ENCODE peak calls at places on chromosomes 3 and 15, in five cellular contexts. Y, T, O, X and M are unnamed samples.

GRCh38 chr3:65713016-65713415 is 325.7 kb downstream of the MAGI1 start:
- DNase-seq in Y (no peak), T (no peak), O (no peak), X (no peak), M (peak; percentile 49)

GRCh38 chr3:118987466-118987865 is 47.2 kb downstream of the IGSF11 start:
- DNase-seq in Y (no peak), T (no peak), O (no peak), X (no peak), M (no peak)

GRCh38 chr15:71784719-71785118 is 25.6 kb upstream of the NR2E3 start:
- DNase-seq in Y (no peak), T (no peak), O (no peak), X (no peak), M (no peak)

GRCh38 chr3:125078961-125079674 is 23.3 kb upstream of the HEG1 start:
- DNase-seq in Y (no peak), T (no peak), O (no peak), X (no peak), M (no peak)

GRCh38 chr3:99846472-99846871 is 28.8 kb downstream of the CMSS1 start:
- DNase-seq in Y (no peak), T (peak; percentile 46), O (no peak), X (no peak), M (no peak)

GRCh38 chr3:101200461-101200860 is 119.9 kb downstream of the IMPG2 start:
- DNase-seq in Y (no peak), T (no peak), O (no peak), X (no peak), M (no peak)

GRCh38 chr3:53495091-53495517 is 693 bp downstream of the CACNA1D start:
- DNase-seq in Y (no peak), T (no peak), O (no peak), X (no peak), M (no peak)

GRCh38 chr3:73542127-73542526 is 82.6 kb downstream of the PDZRN3 start:
- DNase-seq in Y (no peak), T (no peak), O (no peak), X (no peak), M (no peak)

GRCh38 chr3:179348325-179349013 is 960 bp downstream of the MFN1 start:
- DNase-seq in Y (no peak), T (peak; percentile 7), O (no peak), X (peak; percentile 80), M (no peak)

GRCh38 chr15:90413411-90414379 is 25.7 kb downstream of the IQGAP1 start:
- DNase-seq in Y (no peak), T (no peak), O (no peak), X (no peak), M (peak; percentile 46)

GRCh38 chr3:156723182-156723619 is 48.8 kb downstream of the TIPARP start:
- DNase-seq in Y (no peak), T (no peak), O (no peak), X (no peak), M (no peak)
- TF ChIP-seq SUZ12 in Y (no peak), T (no peak), O (no peak), X (no peak), M (no peak)

GRCh38 chr15:33621156-33621555 is 310.4 kb downstream of the RYR3 start:
- DNase-seq in Y (no peak), T (no peak), O (no peak), X (no peak), M (no peak)

GRCh38 chr15:33618300-33618699 is 307.5 kb downstream of the RYR3 start:
- DNase-seq in Y (no peak), T (no peak), O (no peak), X (no peak), M (no peak)

GRCh38 chr15:33623010-33623409 is 312.2 kb downstream of the RYR3 start:
- DNase-seq in Y (no peak), T (no peak), O (no peak), X (no peak), M (no peak)
- TF ChIP-seq SUZ12 in Y (no peak), T (no peak), O (no peak), X (no peak), M (no peak)

DNA sequence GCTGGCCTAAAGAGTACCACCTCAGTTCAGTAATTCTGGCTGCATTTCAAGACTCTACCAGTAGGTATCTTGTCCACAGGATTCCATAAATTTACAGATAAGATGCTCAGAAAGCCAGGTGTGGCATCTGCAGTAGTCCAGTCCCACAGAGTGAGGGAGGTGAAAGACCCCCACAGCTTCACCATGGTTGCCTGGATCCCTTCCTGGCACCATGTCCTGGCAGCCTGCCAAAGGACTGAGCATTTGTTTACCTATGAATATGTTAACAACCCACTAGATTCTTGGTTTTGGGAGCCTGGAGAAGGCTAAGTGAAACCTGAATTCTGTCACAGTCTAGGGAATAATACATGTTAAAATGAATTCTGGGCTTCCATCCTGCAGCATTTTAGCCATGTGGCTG is 14.9 kb downstream of the CHST2 start:
- DNase-seq in Y (no peak), T (no peak), O (no peak), X (no peak), M (peak; percentile 46)
- TF ChIP-seq SUZ12 in Y (no peak), T (no peak), O (no peak), X (no peak), M (no peak)

GRCh38 chr3:15284121-15284889 is 48.1 kb downstream of the SH3BP5 start:
- DNase-seq in Y (no peak), T (no peak), O (no peak), X (no peak), M (no peak)

GRCh38 chr3:15283702-15284101 is 48.7 kb downstream of the SH3BP5 start:
- DNase-seq in Y (no peak), T (no peak), O (no peak), X (no peak), M (no peak)

GRCh38 chr3:15287565-15288330 is 44.6 kb downstream of the SH3BP5 start:
- DNase-seq in Y (no peak), T (no peak), O (no peak), X (no peak), M (no peak)

GRCh38 chr3:15288331-15288726 is 44.1 kb downstream of the SH3BP5 start:
- DNase-seq in Y (no peak), T (no peak), O (no peak), X (no peak), M (no peak)

DNA sequence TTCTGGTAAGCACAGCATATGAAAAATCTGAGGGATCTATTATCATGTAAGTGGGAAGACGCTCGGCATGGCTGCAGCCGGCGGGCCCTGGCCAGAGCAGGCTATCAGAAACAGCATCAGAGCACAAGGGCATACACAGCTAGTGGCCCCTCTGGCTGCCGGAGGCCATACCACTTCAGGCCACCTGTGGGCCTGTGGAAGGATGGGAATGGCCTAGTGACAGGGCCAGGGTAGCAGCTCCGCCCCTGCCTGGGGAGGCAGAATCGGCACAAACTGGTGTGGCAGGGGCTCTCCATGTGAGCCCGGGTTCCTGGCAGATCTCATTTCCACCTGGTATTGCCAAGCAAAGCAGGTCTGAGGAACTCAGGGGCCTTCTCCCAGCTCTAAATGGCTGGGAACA is 46.4 kb downstream of the SH3BP5 start:
- DNase-seq in Y (no peak), T (no peak), O (no peak), X (no peak), M (no peak)
- TF ChIP-seq SUZ12 in Y (no peak), T (no peak), O (no peak), X (no peak), M (no peak)

DNA sequence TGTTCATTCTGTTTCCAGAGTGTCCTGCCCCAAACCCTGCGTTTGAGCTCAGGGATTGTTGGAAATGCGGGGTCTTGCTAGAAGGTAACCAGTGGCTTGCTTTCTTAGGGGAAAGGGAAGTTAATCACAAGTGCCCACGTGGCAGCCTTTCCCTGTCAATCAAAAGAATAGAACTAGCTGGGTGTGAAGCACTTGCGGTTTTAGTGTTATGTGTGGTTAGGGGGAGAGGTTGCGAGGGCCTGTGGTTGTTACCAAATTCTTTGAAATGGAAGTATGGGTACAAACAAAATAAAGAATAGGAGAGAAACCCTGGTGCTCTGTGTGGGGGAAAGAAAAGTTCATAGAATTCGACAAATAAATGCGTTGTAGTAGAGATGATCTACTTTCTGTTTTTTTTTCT is 67.6 kb downstream of the FNDC3B start:
- DNase-seq in Y (no peak), T (no peak), O (no peak), X (peak; percentile 70), M (no peak)
- TF ChIP-seq SUZ12 in Y (no peak), T (no peak), O (no peak), X (no peak), M (no peak)

GRCh38 chr15:96121521-96121920 is 209.0 kb upstream of the NR2F2 start:
- DNase-seq in Y (no peak), T (no peak), O (no peak), X (no peak), M (no peak)

GRCh38 chr15:96119734-96120133 is 210.8 kb upstream of the NR2F2 start:
- DNase-seq in Y (no peak), T (no peak), O (no peak), X (no peak), M (no peak)

GRCh38 chr15:96123028-96123400 is 207.5 kb upstream of the NR2F2 start:
- DNase-seq in Y (no peak), T (peak; percentile 68), O (no peak), X (no peak), M (no peak)

GRCh38 chr15:96122077-96123027 is 208.1 kb upstream of the NR2F2 start:
- DNase-seq in Y (no peak), T (peak; percentile 7), O (no peak), X (no peak), M (no peak)

DNA sequence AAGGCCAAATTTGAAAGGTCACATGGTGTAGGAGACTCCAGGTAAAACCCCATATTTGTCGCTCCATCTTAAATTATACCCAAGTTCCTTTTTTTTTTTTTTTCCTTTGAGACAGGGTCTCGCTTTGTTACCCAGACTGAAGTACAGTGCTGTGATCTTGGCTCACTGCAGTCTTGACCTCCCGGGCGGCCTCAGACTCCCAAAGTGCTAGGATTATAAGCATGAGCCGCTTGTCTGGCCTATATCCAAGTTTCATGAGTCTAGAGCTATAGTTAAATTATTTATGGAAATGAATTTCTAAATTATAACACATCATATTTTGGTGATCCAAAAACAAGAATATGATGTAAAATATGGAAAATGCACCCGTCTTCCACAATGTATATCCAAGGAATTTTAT is 209.4 kb upstream of the NR2F2 start:
- DNase-seq in Y (no peak), T (no peak), O (no peak), X (no peak), M (no peak)
- TF ChIP-seq SUZ12 in Y (no peak), T (no peak), O (no peak), X (no peak), M (no peak)

GRCh38 chr3:177554900-177555759 is 357.8 kb upstream of the TBL1XR1 start:
- DNase-seq in Y (no peak), T (no peak), O (no peak), X (no peak), M (peak; percentile 57)
- TF ChIP-seq SUZ12 in Y (no peak), T (no peak), O (no peak), X (no peak), M (no peak)

GRCh38 chr3:5766848-5767247 is 579.3 kb downstream of the EDEM1 start:
- DNase-seq in Y (no peak), T (no peak), O (no peak), X (no peak), M (no peak)

GRCh38 chr3:5767304-5767703 is 579.8 kb downstream of the EDEM1 start:
- DNase-seq in Y (no peak), T (no peak), O (no peak), X (no peak), M (no peak)

GRCh38 chr3:5769825-5770224 is 582.3 kb downstream of the EDEM1 start:
- DNase-seq in Y (no peak), T (no peak), O (no peak), X (no peak), M (no peak)

GRCh38 chr3:5774337-5774736 is 586.8 kb downstream of the EDEM1 start:
- DNase-seq in Y (no peak), T (no peak), O (no peak), X (no peak), M (no peak)

GRCh38 chr3:5768546-5768945 is 581.0 kb downstream of the EDEM1 start:
- DNase-seq in Y (no peak), T (no peak), O (no peak), X (no peak), M (no peak)
- TF ChIP-seq SUZ12 in Y (no peak), T (no peak), O (no peak), X (no peak), M (no peak)